ENCODE peak calls at places on chromosomes 3 and 15, in four cellular contexts. S, W, L and A are unnamed samples.

GRCh38 chr3:150333482-150333881 is 74.6 kb upstream of the TSC22D2 start:
- DNase-seq in S (no peak), W (no peak), L (no peak), A (no peak)

GRCh38 chr3:108412351-108412750 is 98.0 kb downstream of the MYH15 start:
- DNase-seq in S (no peak), W (no peak), L (no peak), A (no peak)

GRCh38 chr15:54120949-54121463 is 142.8 kb downstream of the UNC13C start:
- DNase-seq in S (no peak), W (no peak), L (no peak), A (no peak)

GRCh38 chr3:127209840-127210653 is 17.1 kb downstream of the PRR23E start:
- DNase-seq in S (no peak), W (no peak), L (peak), A (peak)

GRCh38 chr3:57078366-57079220 is 18.1 kb downstream of the SPATA12 start:
- DNase-seq in S (peak), W (peak), L (peak), A (peak)

GRCh38 chr3:172153335-172153861 is 114.0 kb downstream of the FNDC3B start:
- DNase-seq in S (peak), W (no peak), L (peak), A (no peak)

GRCh38 chr15:56099311-56099710 is 105.9 kb upstream of the NEDD4 start:
- DNase-seq in S (peak), W (no peak), L (no peak), A (no peak)

GRCh38 chr3:77815467-77815866 is 775.6 kb downstream of the ROBO2 start:
- DNase-seq in S (peak), W (no peak), L (no peak), A (no peak)

GRCh38 chr3:165505657-165506056 is 309.5 kb upstream of the SLITRK3 start:
- DNase-seq in S (no peak), W (no peak), L (no peak), A (no peak)

GRCh38 chr3:10374311-10374710 is 53.4 kb upstream of the SEC13 start:
- DNase-seq in S (no peak), W (no peak), L (no peak), A (no peak)

GRCh38 chr15:85480923-85481322 is 100.5 kb downstream of the AKAP13 start:
- DNase-seq in S (no peak), W (no peak), L (no peak), A (no peak)

GRCh38 chr3:133992385-133992784 is 37.3 kb downstream of the SLCO2A1 start:
- DNase-seq in S (no peak), W (no peak), L (peak), A (no peak)

GRCh38 chr3:50220109-50220508 is 15.0 kb downstream of the SLC38A3 start:
- DNase-seq in S (no peak), W (no peak), L (no peak), A (no peak)

GRCh38 chr3:29283739-29284138 is 2.9 kb downstream of the RBMS3 start:
- DNase-seq in S (no peak), W (no peak), L (no peak), A (no peak)

GRCh38 chr3:104510091-104510860 is 856.4 kb upstream of the ALCAM start:
- DNase-seq in S (peak), W (no peak), L (no peak), A (no peak)

GRCh38 chr3:11568503-11569155 is 75.1 kb downstream of the VGLL4 start:
- DNase-seq in S (no peak), W (no peak), L (peak), A (no peak)

DNA sequence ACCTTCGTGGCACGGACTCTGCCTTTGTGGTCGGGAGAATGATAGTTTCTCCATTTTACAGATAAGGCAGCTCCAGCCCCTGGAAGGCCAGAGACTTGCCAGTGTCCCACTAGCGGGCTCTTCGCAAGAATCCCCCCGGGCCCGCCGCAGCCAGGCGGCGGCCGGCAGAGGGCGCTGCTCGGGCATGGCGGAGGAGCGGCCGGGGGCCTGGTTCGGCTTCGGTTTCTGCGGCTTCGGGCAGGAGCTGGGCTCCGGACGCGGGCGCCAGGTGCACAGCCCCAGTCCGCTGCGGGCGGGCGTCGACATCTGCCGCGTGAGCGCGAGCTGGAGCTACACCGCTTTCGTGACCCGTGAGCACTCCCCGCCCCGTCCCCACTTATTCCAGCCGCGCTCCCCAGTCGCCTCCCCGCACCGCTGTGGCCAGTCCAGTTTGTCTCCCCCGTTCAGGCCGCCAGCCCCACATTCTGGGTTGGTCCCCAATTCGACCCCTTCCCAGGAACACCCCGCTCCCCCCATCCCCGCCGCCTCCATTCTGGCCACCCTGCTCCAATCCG is 1.9 kb downstream of the RCCD1 start:
- DNase-seq in S (peak), W (peak), L (peak), A (peak)
- TF ChIP-seq CTCF in S (peak), W (peak), L (peak), A (peak)

DNA sequence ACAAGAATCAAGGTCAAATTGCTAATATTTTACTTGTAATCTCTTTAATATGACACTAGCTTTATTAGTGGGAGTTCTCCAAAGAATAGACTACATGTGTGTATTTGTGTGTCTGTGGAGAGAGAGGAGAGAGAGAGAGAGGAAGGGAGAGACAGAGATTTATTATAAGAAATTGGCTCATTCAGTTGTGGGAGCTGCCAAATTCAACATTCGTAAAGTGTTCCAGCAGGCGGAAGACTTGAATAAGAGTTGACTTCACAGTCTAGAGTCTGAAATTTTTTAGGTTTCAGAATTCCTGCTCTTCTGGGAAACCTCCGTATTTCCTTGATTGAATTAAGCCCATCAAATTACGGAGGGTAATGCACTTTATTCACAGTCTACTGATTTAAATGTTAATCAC is 4.7 kb upstream of the CLDN1 start:
- DNase-seq in S (no peak), W (no peak), L (no peak), A (no peak)
- TF ChIP-seq CTCF in S (peak), W (no peak), L (no peak), A (no peak)

GRCh38 chr15:38603672-38604071 is 39.1 kb upstream of the RASGRP1 start:
- DNase-seq in S (no peak), W (no peak), L (no peak), A (no peak)

GRCh38 chr15:38605744-38606143 is 41.1 kb upstream of the RASGRP1 start:
- DNase-seq in S (no peak), W (no peak), L (no peak), A (no peak)

GRCh38 chr15:38600241-38600640 is 35.6 kb upstream of the RASGRP1 start:
- DNase-seq in S (no peak), W (no peak), L (no peak), A (no peak)

GRCh38 chr15:38598749-38599148 is 34.1 kb upstream of the RASGRP1 start:
- DNase-seq in S (no peak), W (no peak), L (no peak), A (no peak)

DNA sequence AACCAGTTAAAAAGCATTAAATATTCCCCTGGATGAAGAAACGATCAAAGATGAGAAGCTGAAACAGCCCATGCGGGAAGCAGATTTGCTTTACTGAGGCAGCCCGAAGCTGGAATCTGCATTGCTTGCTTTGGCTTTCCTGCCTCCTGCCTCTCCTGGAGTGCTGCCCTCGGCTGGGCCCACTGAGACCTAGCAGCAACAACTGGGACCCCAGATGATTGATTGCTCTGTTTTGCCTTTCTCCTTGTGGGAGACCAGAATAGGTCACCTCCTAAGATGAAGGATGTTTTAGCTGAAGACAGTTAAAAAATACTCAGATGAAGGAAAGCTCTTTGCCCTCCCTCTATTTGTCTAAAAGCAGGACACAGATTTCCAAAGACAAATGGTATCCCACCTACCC is 38.7 kb upstream of the RASGRP1 start:
- DNase-seq in S (no peak), W (no peak), L (no peak), A (no peak)
- TF ChIP-seq CTCF in S (no peak), W (no peak), L (no peak), A (no peak)

GRCh38 chr3:146967786-146968185 is 362.6 kb upstream of the PLSCR5 start:
- DNase-seq in S (no peak), W (no peak), L (no peak), A (no peak)
- TF ChIP-seq CTCF in S (no peak), W (no peak), L (no peak), A (no peak)

DNA sequence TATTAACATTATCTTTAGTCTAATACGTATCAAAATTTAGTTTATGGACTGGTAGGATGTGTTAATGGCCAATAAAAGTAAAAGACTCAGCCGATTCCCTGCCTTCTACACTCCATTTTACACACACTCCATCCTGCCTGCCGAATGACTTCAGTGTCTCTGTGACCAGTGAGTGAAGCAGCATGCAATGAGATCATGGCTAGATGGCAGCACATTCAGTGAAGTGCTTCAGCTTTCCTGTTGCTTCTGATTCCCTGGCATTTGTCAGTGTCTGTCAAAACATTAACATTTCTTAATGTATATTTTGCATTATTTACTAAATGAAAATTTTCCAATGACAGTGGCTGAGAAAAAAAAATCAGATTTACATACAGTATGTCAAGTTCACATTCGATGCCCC is 412.0 kb downstream of the FHIT start:
- DNase-seq in S (peak), W (no peak), L (no peak), A (no peak)
- TF ChIP-seq CTCF in S (no peak), W (no peak), L (no peak), A (no peak)

GRCh38 chr3:46690798-46691197 is 2.7 kb downstream of the ALS2CL start:
- DNase-seq in S (no peak), W (no peak), L (no peak), A (no peak)
- TF ChIP-seq CTCF in S (no peak), W (no peak), L (no peak), A (no peak)

GRCh38 chr3:61858054-61858453 is 296.7 kb downstream of the PTPRG start:
- DNase-seq in S (peak), W (peak), L (no peak), A (no peak)
- TF ChIP-seq CTCF in S (peak), W (peak), L (no peak), A (peak)

GRCh38 chr15:88637841-88638625 is 783 bp upstream of the ISG20 start:
- DNase-seq in S (no peak), W (no peak), L (no peak), A (no peak)
- TF ChIP-seq CTCF in S (no peak), W (no peak), L (no peak), A (no peak)

DNA sequence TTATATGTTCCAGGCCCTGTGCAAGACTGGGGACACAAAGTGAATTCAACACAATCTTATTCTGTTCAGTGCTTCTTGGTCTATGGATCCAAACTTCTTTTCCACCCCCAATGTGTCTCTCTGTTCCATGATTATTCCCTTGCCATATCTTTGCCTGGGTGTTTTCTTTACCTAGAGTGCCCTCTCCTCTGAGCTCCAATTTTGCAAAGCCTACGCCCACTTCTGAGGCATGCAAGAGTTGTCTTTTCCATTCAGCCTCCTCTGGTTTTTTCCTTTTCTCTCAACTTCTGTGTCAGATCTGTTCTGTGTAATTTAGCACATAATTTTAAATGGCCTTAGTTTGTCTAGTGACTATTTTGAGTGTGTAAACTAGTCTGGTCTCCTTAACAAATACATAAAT is 72.8 kb upstream of the PLCL2 start:
- DNase-seq in S (no peak), W (no peak), L (no peak), A (no peak)
- TF ChIP-seq CTCF in S (no peak), W (no peak), L (no peak), A (no peak)